ENCODE peak calls at places on chromosome 11, in five cellular contexts. A, X, I, Z and D are unnamed samples.

GRCh38 chr11:47907499-47907898 is 59.3 kb upstream of the NUP160 start:
- DNase-seq in A (no peak), X (no peak), I (no peak), Z (no peak), D (no peak)

GRCh38 chr11:46686886-46687810 is 13.3 kb downstream of the ARHGAP1 start:
- DNase-seq in A (no peak), X (no peak), I (no peak), Z (no peak), D (no peak)

GRCh38 chr11:3177931-3178330 is 12.8 kb upstream of the OSBPL5 start:
- DNase-seq in A (no peak), X (no peak), I (no peak), Z (no peak), D (no peak)

GRCh38 chr11:73998846-73999575 is 9.9 kb downstream of the UCP3 start:
- DNase-seq in A (no peak), X (no peak), I (no peak), Z (no peak), D (no peak)

GRCh38 chr11:128463386-128463829 is 124.0 kb downstream of the ETS1 start:
- DNase-seq in A (no peak), X (no peak), I (no peak), Z (no peak), D (no peak)

GRCh38 chr11:96424693-96425092 is 34.9 kb downstream of the JRKL start:
- DNase-seq in A (no peak), X (no peak), I (no peak), Z (no peak), D (no peak)

GRCh38 chr11:72430743-72431570 is 3.4 kb downstream of the CLPB start:
- DNase-seq in A (peak), X (no peak), I (peak), Z (no peak), D (peak)

GRCh38 chr11:121293276-121293569 is 652 bp downstream of the SC5D start:
- DNase-seq in A (no peak), X (no peak), I (no peak), Z (no peak), D (no peak)

GRCh38 chr11:14342906-14343305 is 16.1 kb downstream of the RRAS2 start:
- DNase-seq in A (no peak), X (no peak), I (no peak), Z (no peak), D (no peak)

GRCh38 chr11:28757725-28758515 is 649.7 kb downstream of the METTL15 start:
- DNase-seq in A (no peak), X (no peak), I (no peak), Z (no peak), D (no peak)

GRCh38 chr11:47861762-47862161 is 13.6 kb upstream of the NUP160 start:
- DNase-seq in A (no peak), X (no peak), I (no peak), Z (no peak), D (no peak)

GRCh38 chr11:47067401-47067800 is 109.3 kb downstream of the ARFGAP2 start:
- DNase-seq in A (no peak), X (no peak), I (no peak), Z (no peak), D (no peak)

GRCh38 chr11:924406-925157 is 1.1 kb upstream of the AP2A2 start:
- DNase-seq in A (no peak), X (no peak), I (peak), Z (no peak), D (no peak)

GRCh38 chr11:122440783-122441701 is 214.5 kb upstream of the UBASH3B start:
- DNase-seq in A (peak), X (no peak), I (no peak), Z (peak), D (no peak)

GRCh38 chr11:128506999-128507591 is 80.3 kb downstream of the ETS1 start:
- DNase-seq in A (peak), X (no peak), I (peak), Z (peak), D (no peak)

GRCh38 chr11:134508219-134508990 is 96.4 kb upstream of the B3GAT1 start:
- DNase-seq in A (no peak), X (no peak), I (no peak), Z (no peak), D (no peak)

GRCh38 chr11:122210378-122210995 is 94.5 kb upstream of the BLID start:
- DNase-seq in A (no peak), X (no peak), I (no peak), Z (no peak), D (no peak)

GRCh38 chr11:91857194-91857593 is 367.4 kb upstream of the FAT3 start:
- DNase-seq in A (no peak), X (no peak), I (no peak), Z (no peak), D (no peak)

GRCh38 chr11:122045181-122045586 is 70.8 kb downstream of the BLID start:
- DNase-seq in A (no peak), X (no peak), I (no peak), Z (no peak), D (no peak)

GRCh38 chr11:132064987-132065620 is 694.7 kb downstream of the NTM start:
- DNase-seq in A (no peak), X (no peak), I (no peak), Z (no peak), D (no peak)

GRCh38 chr11:47394322-47395224 is 13.8 kb upstream of the SLC39A13 start:
- DNase-seq in A (no peak), X (no peak), I (no peak), Z (no peak), D (peak)

GRCh38 chr11:83115551-83115950 is 41.4 kb upstream of the PCF11 start:
- DNase-seq in A (peak), X (no peak), I (no peak), Z (no peak), D (no peak)

GRCh38 chr11:70531281-70532065 is 133.1 kb downstream of the CTTN start:
- DNase-seq in A (no peak), X (no peak), I (no peak), Z (no peak), D (no peak)

GRCh38 chr11:5071815-5072214 is 2.4 kb downstream of the OR52E1 start:
- DNase-seq in A (no peak), X (no peak), I (no peak), Z (no peak), D (no peak)

GRCh38 chr11:68827733-68828132 is 14.0 kb downstream of the CPT1A start:
- DNase-seq in A (no peak), X (no peak), I (no peak), Z (no peak), D (no peak)

GRCh38 chr11:78080818-78081495 is 1.3 kb upstream of the NDUFC2 start:
- DNase-seq in A (no peak), X (no peak), I (no peak), Z (no peak), D (no peak)

GRCh38 chr11:74679513-74679865 is 51.7 kb downstream of the CHRDL2 start:
- DNase-seq in A (no peak), X (no peak), I (no peak), Z (no peak), D (no peak)

GRCh38 chr11:2891901-2892214 is 6.3 kb upstream of the CDKN1C start:
- DNase-seq in A (no peak), X (no peak), I (no peak), Z (peak), D (no peak)

GRCh38 chr11:45142241-45142885 is 4.1 kb upstream of the PRDM11 start:
- DNase-seq in A (no peak), X (no peak), I (no peak), Z (peak), D (no peak)

GRCh38 chr11:86942212-86942611 is 13.0 kb downstream of the FZD4 start:
- DNase-seq in A (no peak), X (no peak), I (no peak), Z (no peak), D (no peak)

GRCh38 chr11:109138200-109138599 is 283.8 kb upstream of the C11orf87 start:
- DNase-seq in A (no peak), X (no peak), I (no peak), Z (no peak), D (no peak)

GRCh38 chr11:76054330-76054729 is 152.0 kb downstream of the WNT11 start:
- DNase-seq in A (no peak), X (no peak), I (no peak), Z (no peak), D (no peak)

GRCh38 chr11:130403301-130403804 is 25.1 kb downstream of the ADAMTS8 start:
- DNase-seq in A (no peak), X (no peak), I (no peak), Z (no peak), D (no peak)

GRCh38 chr11:78907636-78908035 is 333.0 kb upstream of the NARS2 start:
- DNase-seq in A (no peak), X (no peak), I (no peak), Z (no peak), D (no peak)

GRCh38 chr11:88604255-88604654 is 266.7 kb upstream of the CTSC start:
- DNase-seq in A (no peak), X (no peak), I (no peak), Z (no peak), D (no peak)

GRCh38 chr11:119148855-119149370 is at the start of gene ABCG4:
- DNase-seq in A (peak), X (no peak), I (peak), Z (no peak), D (peak)

GRCh38 chr11:3159296-3160190 is 5.6 kb downstream of the OSBPL5 start:
- DNase-seq in A (no peak), X (no peak), I (peak), Z (no peak), D (no peak)

GRCh38 chr11:65471410-65471762 is 27.5 kb upstream of the MALAT1 start:
- DNase-seq in A (no peak), X (peak), I (peak), Z (peak), D (peak)
- TF ChIP-seq CTCF in A (peak), X (peak), I (peak), Z (peak), D (peak)

DNA sequence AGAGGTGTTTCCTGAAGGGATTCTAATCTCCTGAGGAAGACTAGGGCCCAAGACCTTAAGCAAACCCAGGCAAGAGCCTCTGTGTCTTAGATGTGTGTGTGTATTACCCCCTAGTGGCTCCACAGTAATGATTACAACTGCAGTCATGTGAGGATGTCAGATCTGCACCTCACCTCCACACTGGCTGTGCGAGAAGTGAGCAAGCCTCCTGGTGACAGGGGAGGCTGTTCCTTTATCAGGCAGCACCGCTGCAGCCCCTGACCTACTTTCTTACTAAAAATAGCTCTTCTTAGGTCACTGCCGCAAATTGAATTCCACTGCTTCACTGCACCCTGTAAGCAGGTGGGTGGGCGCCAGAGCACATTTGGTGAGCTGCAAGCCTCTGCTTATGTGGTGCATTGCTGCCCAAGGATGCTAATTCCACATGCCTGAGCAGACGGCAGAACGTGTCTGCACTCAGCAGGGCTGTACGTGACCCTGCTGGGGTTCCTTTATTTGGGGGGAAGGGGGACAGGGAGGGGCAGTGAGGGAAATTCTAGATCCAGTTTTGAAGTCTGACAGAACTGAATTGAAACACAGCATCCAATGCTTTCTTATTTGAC is 112.4 kb downstream of the KCNC1 start:
- DNase-seq in A (peak), X (no peak), I (peak), Z (no peak), D (no peak)
- TF ChIP-seq CTCF in A (no peak), X (peak), I (peak), Z (no peak), D (no peak)

DNA sequence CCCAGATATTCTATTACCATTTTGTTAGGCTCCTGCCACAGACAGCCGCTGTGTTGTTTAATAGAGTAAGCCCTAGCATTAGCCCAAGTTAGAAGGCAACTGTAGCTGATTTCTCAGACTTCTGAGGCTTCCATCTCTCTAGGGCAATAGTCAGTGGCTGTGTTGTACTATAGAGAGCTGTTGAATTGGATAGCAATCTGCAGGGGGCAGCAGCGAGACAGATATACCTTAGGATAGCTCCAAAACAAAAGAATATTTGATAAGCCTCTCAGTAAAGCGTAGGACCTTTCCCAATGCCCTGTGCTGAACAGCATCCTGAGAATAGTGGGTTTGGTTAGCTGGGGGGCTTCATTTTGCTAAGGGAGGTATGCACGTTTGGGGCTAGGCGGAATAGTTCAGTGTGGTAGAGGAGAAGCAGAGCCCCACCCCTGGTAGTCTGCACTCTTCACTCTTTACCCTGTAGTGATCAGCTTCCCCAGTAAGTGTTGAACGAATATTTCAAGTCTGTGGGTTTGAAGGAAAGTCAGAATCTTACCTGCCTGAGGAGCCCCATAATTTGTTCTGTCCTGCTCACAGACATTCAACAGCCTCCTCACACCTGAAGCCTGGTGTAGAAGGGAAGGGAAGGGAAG is 515.1 kb downstream of the INSC start:
- DNase-seq in A (peak), X (no peak), I (no peak), Z (peak), D (no peak)
- TF ChIP-seq CTCF in A (peak), X (peak), I (peak), Z (peak), D (no peak)

GRCh38 chr11:32196137-32196536 is 105.3 kb downstream of the RCN1 start:
- DNase-seq in A (no peak), X (no peak), I (no peak), Z (no peak), D (no peak)

GRCh38 chr11:32198053-32198452 is 107.2 kb downstream of the RCN1 start:
- DNase-seq in A (no peak), X (no peak), I (no peak), Z (no peak), D (no peak)

GRCh38 chr11:32204751-32205150 is 113.9 kb downstream of the RCN1 start:
- DNase-seq in A (no peak), X (no peak), I (no peak), Z (no peak), D (no peak)

DNA sequence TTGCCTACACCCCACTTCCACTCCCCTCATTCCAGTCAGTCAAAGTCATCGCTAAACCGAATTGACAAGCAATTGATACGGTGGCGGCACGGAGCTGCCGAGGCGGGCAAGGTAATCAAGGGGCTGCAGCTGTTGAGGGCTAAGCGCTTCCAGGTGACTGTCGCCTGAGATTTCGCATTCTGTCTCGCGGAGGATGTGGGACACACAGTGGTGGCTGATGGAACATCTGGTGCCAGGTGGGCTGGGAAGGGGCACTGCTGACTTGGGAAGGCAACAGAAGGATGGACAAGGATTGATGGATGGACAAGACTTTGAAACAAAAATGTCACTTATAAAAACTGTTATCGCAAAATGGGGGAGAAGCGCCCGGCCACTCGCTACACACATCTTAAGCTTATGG is 109.6 kb downstream of the RCN1 start:
- DNase-seq in A (no peak), X (no peak), I (no peak), Z (no peak), D (no peak)
- TF ChIP-seq CTCF in A (no peak), X (peak), I (no peak), Z (no peak), D (no peak)

GRCh38 chr11:126567419-126567818 is 211.9 kb downstream of the ST3GAL4 start:
- DNase-seq in A (no peak), X (no peak), I (no peak), Z (no peak), D (no peak)
- TF ChIP-seq CTCF in A (no peak), X (no peak), I (no peak), Z (no peak), D (no peak)

DNA sequence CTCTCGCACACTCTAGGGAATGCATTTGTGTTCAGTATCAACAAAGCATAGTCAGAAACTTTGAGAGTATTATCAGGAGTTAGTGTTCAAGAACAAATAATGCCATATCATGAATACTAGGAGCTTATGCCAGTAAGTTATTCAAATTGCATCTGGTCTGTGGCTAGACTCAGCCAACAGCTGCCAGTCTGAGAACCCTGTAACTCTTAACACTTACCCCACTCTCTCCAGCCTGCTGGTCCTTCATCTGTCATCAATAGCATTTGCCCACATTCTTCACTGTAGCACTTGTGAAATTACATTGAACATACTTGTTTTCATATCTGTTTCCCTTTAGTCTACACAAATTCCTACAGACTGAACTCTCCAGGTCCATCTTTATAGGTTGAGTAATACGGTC is 1157.5 kb upstream of the RAG2 start:
- DNase-seq in A (no peak), X (no peak), I (no peak), Z (no peak), D (no peak)
- TF ChIP-seq CTCF in A (no peak), X (no peak), I (no peak), Z (no peak), D (no peak)

DNA sequence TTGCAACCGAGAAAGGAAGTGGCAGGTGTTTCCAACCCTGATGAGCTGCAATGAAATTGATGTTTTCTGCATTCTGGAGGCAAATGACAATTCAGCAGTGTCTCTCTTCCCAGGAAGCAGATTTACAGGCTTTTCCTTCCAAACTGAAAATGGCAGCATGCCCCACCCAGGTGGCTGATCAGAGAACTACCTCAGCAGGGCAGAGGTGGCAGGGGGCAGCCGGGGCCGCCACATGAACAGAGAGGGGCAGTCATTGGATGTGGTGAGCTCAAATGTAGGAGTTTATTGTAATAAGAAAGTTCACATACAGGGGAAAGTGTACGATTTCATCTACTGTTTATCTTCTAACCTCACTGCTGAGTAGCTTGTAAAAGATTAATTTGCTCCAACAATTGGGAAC is 15.7 kb upstream of the PARVA start:
- DNase-seq in A (no peak), X (no peak), I (no peak), Z (no peak), D (no peak)
- TF ChIP-seq CTCF in A (no peak), X (no peak), I (no peak), Z (no peak), D (no peak)